ENCODE peak calls at places on chromosomes 16 and 17, in nine cellular contexts. One of them, this sample, is unnamed.

GRCh38 chr17:35117984-35118383 is 1.7 kb downstream of the RAD51D start:
- DNase-seq in occipital lobe: no peak
- DNase-seq in effector memory CD8-positive, alpha-beta T cell: peak
- DNase-seq in activated T-cell treated with anti-CD3 and anti-CD28 coated beads for 1 hour: no peak
- DNase-seq in IMR-90: peak
- DNase-seq in testis: peak
- DNase-seq in activated naive CD4-positive, alpha-beta T cell: no peak
- DNase-seq in NT2/D1: no peak
- DNase-seq in WERI-Rb-1: no peak
- DNase-seq in this sample: peak

GRCh38 chr16:80932725-80933124 is 74.0 kb downstream of the CMC2 start:
- DNase-seq in occipital lobe: no peak
- DNase-seq in effector memory CD8-positive, alpha-beta T cell: no peak
- DNase-seq in activated T-cell treated with anti-CD3 and anti-CD28 coated beads for 1 hour: no peak
- DNase-seq in IMR-90: peak
- DNase-seq in testis: peak
- DNase-seq in activated naive CD4-positive, alpha-beta T cell: no peak
- DNase-seq in NT2/D1: no peak
- DNase-seq in WERI-Rb-1: no peak
- DNase-seq in this sample: no peak

GRCh38 chr17:62781826-62782225 is 26.3 kb downstream of the MARCHF10 start:
- DNase-seq in occipital lobe: no peak
- DNase-seq in effector memory CD8-positive, alpha-beta T cell: no peak
- DNase-seq in activated T-cell treated with anti-CD3 and anti-CD28 coated beads for 1 hour: no peak
- DNase-seq in IMR-90: peak
- DNase-seq in testis: no peak
- DNase-seq in activated naive CD4-positive, alpha-beta T cell: no peak
- DNase-seq in NT2/D1: no peak
- DNase-seq in WERI-Rb-1: no peak
- DNase-seq in this sample: no peak

GRCh38 chr17:52237151-52237550 is 78.6 kb upstream of the CA10 start:
- DNase-seq in occipital lobe: no peak
- DNase-seq in effector memory CD8-positive, alpha-beta T cell: no peak
- DNase-seq in activated T-cell treated with anti-CD3 and anti-CD28 coated beads for 1 hour: no peak
- DNase-seq in IMR-90: no peak
- DNase-seq in testis: no peak
- DNase-seq in activated naive CD4-positive, alpha-beta T cell: no peak
- DNase-seq in NT2/D1: no peak
- DNase-seq in WERI-Rb-1: no peak
- DNase-seq in this sample: no peak

GRCh38 chr16:69111831-69112230 is 6.4 kb downstream of the HAS3 start:
- DNase-seq in occipital lobe: no peak
- DNase-seq in effector memory CD8-positive, alpha-beta T cell: no peak
- DNase-seq in activated T-cell treated with anti-CD3 and anti-CD28 coated beads for 1 hour: no peak
- DNase-seq in IMR-90: no peak
- DNase-seq in testis: no peak
- DNase-seq in activated naive CD4-positive, alpha-beta T cell: no peak
- DNase-seq in NT2/D1: no peak
- DNase-seq in WERI-Rb-1: no peak
- DNase-seq in this sample: no peak

GRCh38 chr16:69286941-69287713 is 24.0 kb upstream of the VPS4A start:
- DNase-seq in occipital lobe: no peak
- DNase-seq in effector memory CD8-positive, alpha-beta T cell: peak
- DNase-seq in activated T-cell treated with anti-CD3 and anti-CD28 coated beads for 1 hour: peak
- DNase-seq in IMR-90: peak
- DNase-seq in testis: peak
- DNase-seq in activated naive CD4-positive, alpha-beta T cell: no peak
- DNase-seq in NT2/D1: no peak
- DNase-seq in WERI-Rb-1: no peak
- DNase-seq in this sample: peak

GRCh38 chr17:69516911-69517310 is 102.4 kb downstream of the MAP2K6 start:
- DNase-seq in occipital lobe: no peak
- DNase-seq in effector memory CD8-positive, alpha-beta T cell: no peak
- DNase-seq in activated T-cell treated with anti-CD3 and anti-CD28 coated beads for 1 hour: no peak
- DNase-seq in IMR-90: no peak
- DNase-seq in testis: no peak
- DNase-seq in activated naive CD4-positive, alpha-beta T cell: no peak
- DNase-seq in NT2/D1: no peak
- DNase-seq in WERI-Rb-1: no peak
- DNase-seq in this sample: no peak

GRCh38 chr17:38464723-38465419 is 36.6 kb downstream of the ARHGAP23 start:
- DNase-seq in occipital lobe: peak
- DNase-seq in effector memory CD8-positive, alpha-beta T cell: no peak
- DNase-seq in activated T-cell treated with anti-CD3 and anti-CD28 coated beads for 1 hour: no peak
- DNase-seq in IMR-90: peak
- DNase-seq in testis: peak
- DNase-seq in activated naive CD4-positive, alpha-beta T cell: no peak
- DNase-seq in NT2/D1: no peak
- DNase-seq in WERI-Rb-1: no peak
- DNase-seq in this sample: no peak

GRCh38 chr16:3664187-3664896 is 9.9 kb downstream of the DNASE1 start:
- DNase-seq in occipital lobe: no peak
- DNase-seq in effector memory CD8-positive, alpha-beta T cell: no peak
- DNase-seq in activated T-cell treated with anti-CD3 and anti-CD28 coated beads for 1 hour: no peak
- DNase-seq in IMR-90: no peak
- DNase-seq in testis: no peak
- DNase-seq in activated naive CD4-positive, alpha-beta T cell: no peak
- DNase-seq in NT2/D1: no peak
- DNase-seq in WERI-Rb-1: no peak
- DNase-seq in this sample: no peak

GRCh38 chr17:14048169-14048568 is 21.1 kb upstream of the COX10 start:
- DNase-seq in occipital lobe: no peak
- DNase-seq in effector memory CD8-positive, alpha-beta T cell: peak
- DNase-seq in activated T-cell treated with anti-CD3 and anti-CD28 coated beads for 1 hour: no peak
- DNase-seq in IMR-90: no peak
- DNase-seq in testis: no peak
- DNase-seq in activated naive CD4-positive, alpha-beta T cell: no peak
- DNase-seq in NT2/D1: no peak
- DNase-seq in WERI-Rb-1: peak
- DNase-seq in this sample: no peak

GRCh38 chr17:44779211-44780025 is 20.6 kb downstream of the ADAM11 start:
- DNase-seq in occipital lobe: peak
- DNase-seq in effector memory CD8-positive, alpha-beta T cell: peak
- DNase-seq in activated T-cell treated with anti-CD3 and anti-CD28 coated beads for 1 hour: peak
- DNase-seq in IMR-90: peak
- DNase-seq in testis: peak
- DNase-seq in activated naive CD4-positive, alpha-beta T cell: peak
- DNase-seq in NT2/D1: peak
- DNase-seq in WERI-Rb-1: peak
- DNase-seq in this sample: peak

GRCh38 chr17:6327007-6327406 is 107.9 kb downstream of the AIPL1 start:
- DNase-seq in occipital lobe: no peak
- DNase-seq in effector memory CD8-positive, alpha-beta T cell: no peak
- DNase-seq in activated T-cell treated with anti-CD3 and anti-CD28 coated beads for 1 hour: no peak
- DNase-seq in IMR-90: no peak
- DNase-seq in testis: no peak
- DNase-seq in activated naive CD4-positive, alpha-beta T cell: no peak
- DNase-seq in NT2/D1: peak
- DNase-seq in WERI-Rb-1: no peak
- DNase-seq in this sample: no peak

GRCh38 chr17:60639019-60639330 is 38.7 kb upstream of the BCAS3 start:
- DNase-seq in occipital lobe: no peak
- DNase-seq in effector memory CD8-positive, alpha-beta T cell: no peak
- DNase-seq in activated T-cell treated with anti-CD3 and anti-CD28 coated beads for 1 hour: no peak
- DNase-seq in IMR-90: no peak
- DNase-seq in testis: no peak
- DNase-seq in activated naive CD4-positive, alpha-beta T cell: no peak
- DNase-seq in NT2/D1: no peak
- DNase-seq in WERI-Rb-1: no peak
- DNase-seq in this sample: no peak

GRCh38 chr17:46262271-46262670 is 32.7 kb upstream of the LRRC37A start:
- DNase-seq in occipital lobe: no peak
- DNase-seq in effector memory CD8-positive, alpha-beta T cell: no peak
- DNase-seq in activated T-cell treated with anti-CD3 and anti-CD28 coated beads for 1 hour: no peak
- DNase-seq in IMR-90: no peak
- DNase-seq in testis: no peak
- DNase-seq in activated naive CD4-positive, alpha-beta T cell: no peak
- DNase-seq in NT2/D1: no peak
- DNase-seq in WERI-Rb-1: peak
- DNase-seq in this sample: no peak

GRCh38 chr16:11535494-11535893 is 51.2 kb downstream of the LITAF start:
- DNase-seq in occipital lobe: no peak
- DNase-seq in effector memory CD8-positive, alpha-beta T cell: no peak
- DNase-seq in activated T-cell treated with anti-CD3 and anti-CD28 coated beads for 1 hour: no peak
- DNase-seq in IMR-90: no peak
- DNase-seq in testis: no peak
- DNase-seq in activated naive CD4-positive, alpha-beta T cell: no peak
- DNase-seq in NT2/D1: no peak
- DNase-seq in WERI-Rb-1: no peak
- DNase-seq in this sample: no peak

GRCh38 chr17:74431568-74432483 is at the start of gene GPRC5C:
- DNase-seq in occipital lobe: no peak
- DNase-seq in effector memory CD8-positive, alpha-beta T cell: peak
- DNase-seq in activated T-cell treated with anti-CD3 and anti-CD28 coated beads for 1 hour: peak
- DNase-seq in IMR-90: no peak
- DNase-seq in testis: peak
- DNase-seq in activated naive CD4-positive, alpha-beta T cell: no peak
- DNase-seq in NT2/D1: no peak
- DNase-seq in WERI-Rb-1: peak
- DNase-seq in this sample: peak

GRCh38 chr17:31739300-31739699 is 119.7 kb downstream of the COPRS start:
- DNase-seq in occipital lobe: no peak
- DNase-seq in effector memory CD8-positive, alpha-beta T cell: no peak
- DNase-seq in activated T-cell treated with anti-CD3 and anti-CD28 coated beads for 1 hour: no peak
- DNase-seq in IMR-90: peak
- DNase-seq in testis: no peak
- DNase-seq in activated naive CD4-positive, alpha-beta T cell: no peak
- DNase-seq in NT2/D1: no peak
- DNase-seq in WERI-Rb-1: no peak
- DNase-seq in this sample: no peak

GRCh38 chr17:81398170-81398854 is 3.1 kb downstream of the BAHCC1 start:
- DNase-seq in occipital lobe: no peak
- DNase-seq in effector memory CD8-positive, alpha-beta T cell: no peak
- DNase-seq in activated T-cell treated with anti-CD3 and anti-CD28 coated beads for 1 hour: no peak
- DNase-seq in IMR-90: peak
- DNase-seq in testis: no peak
- DNase-seq in activated naive CD4-positive, alpha-beta T cell: no peak
- DNase-seq in NT2/D1: no peak
- DNase-seq in WERI-Rb-1: peak
- DNase-seq in this sample: no peak

GRCh38 chr17:40331743-40332641 is 23.0 kb downstream of the RARA start:
- DNase-seq in occipital lobe: peak
- DNase-seq in effector memory CD8-positive, alpha-beta T cell: no peak
- DNase-seq in activated T-cell treated with anti-CD3 and anti-CD28 coated beads for 1 hour: no peak
- DNase-seq in IMR-90: no peak
- DNase-seq in testis: peak
- DNase-seq in activated naive CD4-positive, alpha-beta T cell: no peak
- DNase-seq in NT2/D1: no peak
- DNase-seq in WERI-Rb-1: peak
- DNase-seq in this sample: no peak

GRCh38 chr17:78839173-78839761 is 1.3 kb downstream of the USP36 start:
- DNase-seq in occipital lobe: no peak
- DNase-seq in effector memory CD8-positive, alpha-beta T cell: peak
- DNase-seq in activated T-cell treated with anti-CD3 and anti-CD28 coated beads for 1 hour: no peak
- DNase-seq in IMR-90: peak
- DNase-seq in testis: no peak
- DNase-seq in activated naive CD4-positive, alpha-beta T cell: no peak
- DNase-seq in NT2/D1: no peak
- DNase-seq in WERI-Rb-1: no peak
- DNase-seq in this sample: peak

GRCh38 chr16:29994613-29995329 is 646 bp downstream of the HIRIP3 start:
- DNase-seq in occipital lobe: no peak
- DNase-seq in effector memory CD8-positive, alpha-beta T cell: no peak
- DNase-seq in activated T-cell treated with anti-CD3 and anti-CD28 coated beads for 1 hour: no peak
- DNase-seq in IMR-90: peak
- DNase-seq in testis: no peak
- DNase-seq in activated naive CD4-positive, alpha-beta T cell: no peak
- DNase-seq in NT2/D1: no peak
- DNase-seq in WERI-Rb-1: peak
- DNase-seq in this sample: no peak

GRCh38 chr17:7575481-7575883 is 4.0 kb upstream of the CD68 start:
- DNase-seq in occipital lobe: no peak
- DNase-seq in effector memory CD8-positive, alpha-beta T cell: no peak
- DNase-seq in activated T-cell treated with anti-CD3 and anti-CD28 coated beads for 1 hour: no peak
- DNase-seq in IMR-90: no peak
- DNase-seq in testis: no peak
- DNase-seq in activated naive CD4-positive, alpha-beta T cell: no peak
- DNase-seq in NT2/D1: no peak
- DNase-seq in WERI-Rb-1: no peak
- DNase-seq in this sample: no peak

GRCh38 chr17:57305918-57306317 is 49.6 kb downstream of the MSI2 start:
- DNase-seq in occipital lobe: no peak
- DNase-seq in effector memory CD8-positive, alpha-beta T cell: no peak
- DNase-seq in activated T-cell treated with anti-CD3 and anti-CD28 coated beads for 1 hour: no peak
- DNase-seq in IMR-90: no peak
- DNase-seq in testis: no peak
- DNase-seq in activated naive CD4-positive, alpha-beta T cell: no peak
- DNase-seq in NT2/D1: no peak
- DNase-seq in WERI-Rb-1: no peak
- DNase-seq in this sample: no peak

GRCh38 chr16:17470871-17471744 is at the start of gene XYLT1:
- DNase-seq in occipital lobe: peak
- DNase-seq in effector memory CD8-positive, alpha-beta T cell: no peak
- DNase-seq in activated T-cell treated with anti-CD3 and anti-CD28 coated beads for 1 hour: peak
- DNase-seq in IMR-90: peak
- DNase-seq in testis: peak
- DNase-seq in activated naive CD4-positive, alpha-beta T cell: no peak
- DNase-seq in NT2/D1: no peak
- DNase-seq in WERI-Rb-1: peak
- DNase-seq in this sample: peak